ENCODE peak calls at places on chromosomes 5 and 9, in eight cellular contexts. One of them, this sample, is unnamed. For H3K4me1, the result is how much of the 10 kb centered on the place peaks cover.

GRCh38 chr5:2738700-2739359 is 12.6 kb downstream of the IRX2 start:
- DNase-seq in adrenal gland: no peak
- DNase-seq in adipocyte: no peak
- DNase-seq in cardiac muscle cell: no peak
- DNase-seq in GM23338: peak
- DNase-seq in DND-41: no peak
- DNase-seq in aorta: no peak
- DNase-seq in OCI-LY7: no peak
- DNase-seq in this sample: no peak

GRCh38 chr5:51987679-51988209 is 604.5 kb downstream of the ISL1 start:
- DNase-seq in adipocyte: no peak
- DNase-seq in cardiac muscle cell: no peak
- DNase-seq in DND-41: no peak
- DNase-seq in GM23338: no peak
- DNase-seq in aorta: no peak
- DNase-seq in OCI-LY7: no peak
- DNase-seq in adrenal gland: no peak
- DNase-seq in this sample: no peak

GRCh38 chr9:87657190-87657589 is 68.7 kb upstream of the CTSL start:
- DNase-seq in adipocyte: no peak
- DNase-seq in OCI-LY7: no peak
- DNase-seq in GM23338: no peak
- DNase-seq in aorta: peak
- DNase-seq in DND-41: no peak
- DNase-seq in cardiac muscle cell: no peak
- DNase-seq in adrenal gland: peak
- DNase-seq in this sample: no peak

GRCh38 chr5:157516626-157517325 is 56.8 kb downstream of the NIPAL4 start:
- DNase-seq in adipocyte: peak
- DNase-seq in DND-41: no peak
- DNase-seq in adrenal gland: peak
- DNase-seq in cardiac muscle cell: peak
- DNase-seq in OCI-LY7: no peak
- DNase-seq in aorta: peak
- DNase-seq in GM23338: no peak
- DNase-seq in this sample: peak

GRCh38 chr9:14992025-14992424 is 81.8 kb upstream of the FREM1 start:
- DNase-seq in GM23338: no peak
- DNase-seq in adipocyte: no peak
- DNase-seq in cardiac muscle cell: no peak
- DNase-seq in adrenal gland: no peak
- DNase-seq in OCI-LY7: no peak
- DNase-seq in DND-41: no peak
- DNase-seq in aorta: no peak
- DNase-seq in this sample: no peak

GRCh38 chr5:424259-425110 is 18.5 kb upstream of the EXOC3 start:
- DNase-seq in adipocyte: peak
- DNase-seq in GM23338: no peak
- DNase-seq in adrenal gland: peak
- DNase-seq in OCI-LY7: peak
- DNase-seq in cardiac muscle cell: no peak
- DNase-seq in DND-41: no peak
- DNase-seq in aorta: peak
- DNase-seq in this sample: peak

GRCh38 chr9:109733690-109734089 is 46.3 kb upstream of the PALM2AKAP2 start:
- DNase-seq in adrenal gland: no peak
- DNase-seq in cardiac muscle cell: no peak
- DNase-seq in DND-41: no peak
- DNase-seq in adipocyte: peak
- DNase-seq in GM23338: peak
- DNase-seq in OCI-LY7: no peak
- DNase-seq in aorta: no peak
- DNase-seq in this sample: no peak

GRCh38 chr5:39106332-39106731 is 32.1 kb upstream of the RICTOR start:
- DNase-seq in DND-41: no peak
- DNase-seq in cardiac muscle cell: no peak
- DNase-seq in OCI-LY7: no peak
- DNase-seq in GM23338: no peak
- DNase-seq in aorta: no peak
- DNase-seq in adipocyte: peak
- DNase-seq in adrenal gland: no peak
- DNase-seq in this sample: no peak

GRCh38 chr5:81852277-81853004 is 101.5 kb upstream of the SSBP2 start:
- DNase-seq in DND-41: peak
- DNase-seq in GM23338: peak
- DNase-seq in aorta: peak
- DNase-seq in OCI-LY7: peak
- DNase-seq in cardiac muscle cell: peak
- DNase-seq in adipocyte: peak
- DNase-seq in adrenal gland: no peak
- DNase-seq in this sample: peak

GRCh38 chr9:113541019-113541900 is 77.7 kb downstream of the RGS3 start:
- DNase-seq in DND-41: no peak
- DNase-seq in aorta: peak
- DNase-seq in GM23338: peak
- DNase-seq in OCI-LY7: peak
- DNase-seq in adrenal gland: peak
- DNase-seq in cardiac muscle cell: peak
- DNase-seq in adipocyte: peak
- DNase-seq in this sample: no peak

GRCh38 chr9:83299556-83299955 is 236.6 kb upstream of the RASEF start:
- DNase-seq in adrenal gland: peak
- DNase-seq in DND-41: no peak
- DNase-seq in aorta: no peak
- DNase-seq in GM23338: no peak
- DNase-seq in adipocyte: peak
- DNase-seq in OCI-LY7: no peak
- DNase-seq in cardiac muscle cell: no peak
- DNase-seq in this sample: no peak

GRCh38 chr5:144202072-144202471 is 31.4 kb downstream of the KCTD16 start:
- DNase-seq in GM23338: no peak
- DNase-seq in cardiac muscle cell: no peak
- DNase-seq in adrenal gland: no peak
- DNase-seq in DND-41: no peak
- DNase-seq in adipocyte: no peak
- DNase-seq in OCI-LY7: no peak
- DNase-seq in aorta: peak
- DNase-seq in this sample: peak

GRCh38 chr5:149228610-149229297 is 42.9 kb upstream of the AFAP1L1 start:
- DNase-seq in cardiac muscle cell: peak
- DNase-seq in adrenal gland: peak
- DNase-seq in aorta: no peak
- DNase-seq in GM23338: peak
- DNase-seq in OCI-LY7: no peak
- DNase-seq in adipocyte: peak
- DNase-seq in DND-41: no peak
- DNase-seq in this sample: no peak

GRCh38 chr5:173885481-173886010 is 2.6 kb upstream of the CPEB4 start:
- DNase-seq in adipocyte: no peak
- DNase-seq in aorta: peak
- DNase-seq in GM23338: no peak
- DNase-seq in OCI-LY7: no peak
- DNase-seq in DND-41: no peak
- DNase-seq in cardiac muscle cell: no peak
- DNase-seq in adrenal gland: peak
- DNase-seq in this sample: no peak

GRCh38 chr5:35672995-35673394 is 55.3 kb downstream of the SPEF2 start:
- DNase-seq in GM23338: peak
- DNase-seq in adipocyte: no peak
- DNase-seq in aorta: no peak
- DNase-seq in adrenal gland: no peak
- DNase-seq in DND-41: peak
- DNase-seq in OCI-LY7: peak
- DNase-seq in cardiac muscle cell: no peak
- DNase-seq in this sample: no peak

GRCh38 chr9:134658378-134658955 is 16.9 kb downstream of the COL5A1 start:
- DNase-seq in OCI-LY7: no peak
- DNase-seq in adrenal gland: no peak
- DNase-seq in adipocyte: no peak
- DNase-seq in DND-41: no peak
- DNase-seq in GM23338: no peak
- DNase-seq in cardiac muscle cell: no peak
- DNase-seq in aorta: no peak
- DNase-seq in this sample: no peak

GRCh38 chr9:27142299-27142930 is 33.4 kb downstream of the TEK start:
- DNase-seq in adipocyte: no peak
- DNase-seq in aorta: no peak
- DNase-seq in GM23338: no peak
- DNase-seq in adrenal gland: no peak
- DNase-seq in cardiac muscle cell: no peak
- DNase-seq in OCI-LY7: no peak
- DNase-seq in DND-41: no peak
- DNase-seq in this sample: no peak

GRCh38 chr5:88875609-88876234 is 7.3 kb downstream of the MEF2C start:
- DNase-seq in DND-41: no peak
- DNase-seq in cardiac muscle cell: no peak
- DNase-seq in GM23338: no peak
- DNase-seq in adipocyte: peak
- DNase-seq in aorta: no peak
- DNase-seq in adrenal gland: peak
- DNase-seq in OCI-LY7: peak
- DNase-seq in this sample: no peak
- H3K4me3 ChIP-seq in DND-41: no peak
- H3K4me3 ChIP-seq in cardiac muscle cell: no peak
- H3K4me3 ChIP-seq in GM23338: no peak
- H3K4me3 ChIP-seq in adipocyte: no peak
- H3K4me3 ChIP-seq in aorta: peak
- H3K4me3 ChIP-seq in adrenal gland: no peak
- H3K4me3 ChIP-seq in OCI-LY7: peak
- H3K4me3 ChIP-seq in this sample: no peak

DNA sequence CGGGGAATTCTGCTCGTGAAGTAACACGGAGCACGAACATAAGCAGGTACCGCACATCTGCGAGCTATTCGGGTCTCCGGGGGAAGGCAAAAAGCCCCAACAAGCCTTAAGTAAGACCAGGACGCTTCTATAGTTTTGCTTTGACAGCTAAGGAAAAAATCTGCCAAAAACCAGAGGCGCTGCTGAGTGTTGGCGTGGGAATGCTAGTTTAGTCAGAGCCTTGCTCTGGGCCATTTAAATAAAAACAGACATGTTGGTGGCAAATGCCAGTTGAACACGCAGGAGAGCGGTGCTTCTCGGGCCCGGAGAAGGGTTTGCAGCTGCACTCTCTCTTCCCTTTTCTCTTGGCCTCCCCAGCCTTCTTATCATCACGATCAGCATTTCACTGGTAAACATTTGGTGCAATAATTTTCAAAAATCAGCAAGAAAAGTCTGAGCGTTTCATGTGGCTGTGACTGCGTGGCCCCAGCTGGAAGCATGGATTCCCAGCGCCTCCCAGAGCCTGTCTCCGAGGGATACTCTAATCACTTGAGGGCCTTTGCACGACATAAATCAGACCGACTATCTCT is 6.4 kb upstream of the NOTCH1 start:
- DNase-seq in DND-41: peak
- DNase-seq in adrenal gland: no peak
- DNase-seq in OCI-LY7: peak
- DNase-seq in aorta: no peak
- DNase-seq in GM23338: peak
- DNase-seq in adipocyte: peak
- DNase-seq in cardiac muscle cell: no peak
- DNase-seq in this sample: no peak
- H3K4me1 ChIP-seq in DND-41: half or more
- H3K4me1 ChIP-seq in adrenal gland: under half
- H3K4me1 ChIP-seq in OCI-LY7: under half
- H3K4me1 ChIP-seq in aorta: under half
- H3K4me1 ChIP-seq in GM23338: under half
- H3K4me1 ChIP-seq in adipocyte: under half
- H3K4me1 ChIP-seq in cardiac muscle cell: under half
- H3K4me1 ChIP-seq in this sample: under half

GRCh38 chr5:172769598-172770373 is 1.2 kb downstream of the DUSP1 start:
- DNase-seq in GM23338: peak
- DNase-seq in adrenal gland: peak
- DNase-seq in aorta: peak
- DNase-seq in DND-41: no peak
- DNase-seq in OCI-LY7: peak
- DNase-seq in adipocyte: peak
- DNase-seq in cardiac muscle cell: peak
- DNase-seq in this sample: peak

GRCh38 chr5:172769324-172769597 is 1.7 kb downstream of the DUSP1 start:
- DNase-seq in adipocyte: no peak
- DNase-seq in OCI-LY7: no peak
- DNase-seq in aorta: no peak
- DNase-seq in adrenal gland: no peak
- DNase-seq in GM23338: no peak
- DNase-seq in cardiac muscle cell: no peak
- DNase-seq in DND-41: no peak
- DNase-seq in this sample: no peak

GRCh38 chr5:172770374-172770674 is 671 bp downstream of the DUSP1 start:
- DNase-seq in GM23338: no peak
- DNase-seq in adrenal gland: no peak
- DNase-seq in DND-41: peak
- DNase-seq in adipocyte: no peak
- DNase-seq in OCI-LY7: no peak
- DNase-seq in aorta: peak
- DNase-seq in cardiac muscle cell: no peak
- DNase-seq in this sample: no peak

GRCh38 chr5:172768098-172768572 is 2.9 kb downstream of the DUSP1 start:
- DNase-seq in adipocyte: peak
- DNase-seq in OCI-LY7: no peak
- DNase-seq in DND-41: no peak
- DNase-seq in aorta: no peak
- DNase-seq in GM23338: no peak
- DNase-seq in cardiac muscle cell: no peak
- DNase-seq in adrenal gland: no peak
- DNase-seq in this sample: no peak

DNA sequence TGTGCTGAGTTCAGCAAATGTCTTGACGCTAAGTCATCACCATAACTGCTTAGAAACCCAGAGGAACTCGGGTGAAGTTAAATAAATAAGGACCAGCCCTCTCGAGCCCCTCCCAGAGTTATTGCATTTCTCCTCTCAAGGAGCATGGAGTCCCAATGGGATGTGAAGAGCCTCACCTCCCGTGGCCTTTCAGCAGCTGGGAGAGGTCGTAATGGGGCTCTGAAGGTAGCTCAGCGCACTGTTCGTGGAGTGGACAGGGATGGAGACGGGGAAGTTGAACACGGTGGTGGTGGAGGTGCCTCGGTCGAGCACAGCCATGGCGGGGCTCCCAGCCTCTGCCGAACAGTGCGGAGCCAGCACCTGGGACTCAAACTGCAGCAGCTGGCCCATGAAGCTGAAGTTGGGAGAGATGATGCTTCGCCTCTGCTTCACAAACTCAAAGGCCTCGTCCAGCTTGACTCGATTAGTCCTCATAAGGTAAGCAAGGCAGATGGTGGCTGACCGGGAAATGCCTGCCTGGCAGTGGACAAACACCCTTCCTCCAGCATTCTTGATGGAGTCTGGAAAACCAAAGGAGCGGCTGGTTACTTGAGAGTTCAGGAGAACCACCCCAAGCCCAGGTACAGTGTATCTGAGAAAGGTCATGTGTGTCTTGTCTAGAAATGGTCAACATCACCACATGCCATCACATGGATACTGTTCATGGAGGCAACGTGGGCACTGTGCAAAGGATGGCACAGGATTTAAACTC is 2.2 kb downstream of the DUSP1 start:
- DNase-seq in adrenal gland: peak
- DNase-seq in adipocyte: peak
- DNase-seq in DND-41: no peak
- DNase-seq in OCI-LY7: no peak
- DNase-seq in GM23338: no peak
- DNase-seq in aorta: peak
- DNase-seq in cardiac muscle cell: no peak
- DNase-seq in this sample: no peak
- H3K4me3 ChIP-seq in adrenal gland: peak
- H3K4me3 ChIP-seq in adipocyte: peak
- H3K4me3 ChIP-seq in DND-41: no peak
- H3K4me3 ChIP-seq in OCI-LY7: no peak
- H3K4me3 ChIP-seq in GM23338: no peak
- H3K4me3 ChIP-seq in aorta: peak
- H3K4me3 ChIP-seq in cardiac muscle cell: no peak
- H3K4me3 ChIP-seq in this sample: peak

GRCh38 chr5:154770111-154770510 is 14.9 kb downstream of the LARP1 start:
- DNase-seq in adrenal gland: no peak
- DNase-seq in GM23338: no peak
- DNase-seq in DND-41: no peak
- DNase-seq in cardiac muscle cell: no peak
- DNase-seq in adipocyte: no peak
- DNase-seq in aorta: no peak
- DNase-seq in OCI-LY7: peak
- DNase-seq in this sample: no peak
- H3K4me1 ChIP-seq in adrenal gland: under half
- H3K4me1 ChIP-seq in GM23338: half or more
- H3K4me1 ChIP-seq in DND-41: under half
- H3K4me1 ChIP-seq in cardiac muscle cell: half or more
- H3K4me1 ChIP-seq in adipocyte: half or more
- H3K4me1 ChIP-seq in aorta: under half
- H3K4me1 ChIP-seq in OCI-LY7: half or more
- H3K4me1 ChIP-seq in this sample: under half